ENCODE peak calls at places on chromosome 2, in six cellular contexts. F is body of pancreas, E is heart left ventricle, N is breast epithelium, I is lung, B is heart right ventricle. V is an unnamed sample.
A peak's percentile ranks its signal among the peaks of the same experiment; 100 is the strongest.

GRCh38 chr2:161237397-161238263 is 70.6 kb upstream of the PSMD14 start:
- DNase-seq in F (peak; percentile 31), E (peak; percentile 31), N (no peak), I (no peak), B (peak; percentile 52), V (peak; percentile 64)

GRCh38 chr2:50863218-50863617 is 168.7 kb downstream of the NRXN1 start:
- DNase-seq in F (no peak), E (no peak), N (no peak), I (no peak), B (no peak), V (no peak)

GRCh38 chr2:4763009-4763408 is 929.2 kb upstream of the SOX11 start:
- DNase-seq in F (peak; percentile 42), E (no peak), N (no peak), I (no peak), B (no peak), V (no peak)

GRCh38 chr2:99881901-99882591 is 260.3 kb downstream of the AFF3 start:
- DNase-seq in F (no peak), E (no peak), N (no peak), I (no peak), B (no peak), V (no peak)

GRCh38 chr2:7748717-7749415 is 831.7 kb downstream of the RNF144A start:
- DNase-seq in F (no peak), E (no peak), N (peak; percentile 84), I (no peak), B (no peak), V (no peak)

GRCh38 chr2:121346407-121346806 is 61.4 kb upstream of the TFCP2L1 start:
- DNase-seq in F (no peak), E (no peak), N (no peak), I (no peak), B (no peak), V (no peak)

GRCh38 chr2:212033888-212034287 is 504.7 kb downstream of the ERBB4 start:
- DNase-seq in F (no peak), E (no peak), N (no peak), I (no peak), B (no peak), V (no peak)

GRCh38 chr2:197777823-197778407 is 7.2 kb downstream of the BOLL start:
- DNase-seq in F (no peak), E (no peak), N (no peak), I (no peak), B (no peak), V (no peak)

GRCh38 chr2:24122-24521 is 22.2 kb downstream of the FAM110C start:
- DNase-seq in F (peak; percentile 33), E (no peak), N (no peak), I (no peak), B (no peak), V (no peak)

GRCh38 chr2:197165020-197165419 is 145.6 kb downstream of the ANKRD44 start:
- DNase-seq in F (no peak), E (no peak), N (no peak), I (no peak), B (no peak), V (no peak)

GRCh38 chr2:44635725-44636124 is 274.0 kb downstream of the CAMKMT start:
- DNase-seq in F (no peak), E (no peak), N (no peak), I (no peak), B (no peak), V (no peak)

GRCh38 chr2:216849987-216850386 is 9.9 kb downstream of the TNP1 start:
- DNase-seq in F (peak; percentile 58), E (peak; percentile 68), N (no peak), I (no peak), B (peak; percentile 75), V (peak; percentile 68)

GRCh38 chr2:25041307-25041927 is 459 bp upstream of the EFR3B start:
- DNase-seq in F (peak; percentile 69), E (peak; percentile 59), N (peak; percentile 61), I (peak; percentile 75), B (peak; percentile 54), V (peak; percentile 47)

GRCh38 chr2:47592381-47592780 is 189.4 kb downstream of the MSH2 start:
- DNase-seq in F (no peak), E (no peak), N (no peak), I (no peak), B (no peak), V (no peak)

GRCh38 chr2:212157011-212157410 is 381.6 kb downstream of the ERBB4 start:
- DNase-seq in F (no peak), E (no peak), N (no peak), I (no peak), B (no peak), V (no peak)

GRCh38 chr2:22487541-22487940 is 897.4 kb upstream of the KLHL29 start:
- DNase-seq in F (no peak), E (no peak), N (no peak), I (no peak), B (no peak), V (no peak)

GRCh38 chr2:47112665-47113435 is 42.3 kb downstream of the STPG4 start:
- DNase-seq in F (no peak), E (no peak), N (no peak), I (no peak), B (no peak), V (no peak)

GRCh38 chr2:212940816-212941215 is 210.6 kb downstream of the IKZF2 start:
- DNase-seq in F (peak; percentile 62), E (peak; percentile 16), N (no peak), I (peak; percentile 44), B (no peak), V (peak; percentile 15)

GRCh38 chr2:71243548-71244301 is 16.8 kb upstream of the PAIP2B start:
- DNase-seq in F (no peak), E (peak; percentile 68), N (no peak), I (no peak), B (peak; percentile 54), V (peak; percentile 68)

GRCh38 chr2:8539743-8540551 is 141.9 kb upstream of the ID2 start:
- DNase-seq in F (no peak), E (peak; percentile 42), N (peak; percentile 91), I (no peak), B (no peak), V (peak; percentile 37)

GRCh38 chr2:236568068-236568921 is 1.3 kb upstream of the ACKR3 start:
- DNase-seq in F (peak; percentile 57), E (peak; percentile 66), N (peak; percentile 55), I (peak; percentile 43), B (peak; percentile 71), V (peak; percentile 69)

GRCh38 chr2:236571161-236571560 is 1.5 kb downstream of the ACKR3 start:
- DNase-seq in F (no peak), E (no peak), N (no peak), I (no peak), B (no peak), V (no peak)

GRCh38 chr2:236570081-236570979 is 705 bp downstream of the ACKR3 start:
- DNase-seq in F (no peak), E (no peak), N (no peak), I (no peak), B (no peak), V (no peak)

GRCh38 chr2:236568922-236569592 is 568 bp upstream of the ACKR3 start:
- DNase-seq in F (no peak), E (no peak), N (no peak), I (no peak), B (no peak), V (no peak)

GRCh38 chr2:236569593-236569973 is at the start of gene ACKR3:
- DNase-seq in F (peak; percentile 83), E (peak; percentile 84), N (no peak), I (peak; percentile 70), B (peak; percentile 75), V (peak; percentile 75)
- TF ChIP-seq CTCF in F (peak; percentile 22), E (peak; percentile 57), N (peak; percentile 19), I (peak; percentile 63), B (peak; percentile 65), V (peak; percentile 56)

GRCh38 chr2:88125924-88126771 is 1.7 kb downstream of the FABP1 start:
- DNase-seq in F (no peak), E (no peak), N (no peak), I (no peak), B (no peak), V (no peak)

GRCh38 chr2:88128654-88129312 is 921 bp upstream of the FABP1 start:
- DNase-seq in F (no peak), E (no peak), N (no peak), I (no peak), B (no peak), V (no peak)

GRCh38 chr2:88126772-88127637 is 857 bp downstream of the FABP1 start:
- DNase-seq in F (no peak), E (no peak), N (no peak), I (no peak), B (no peak), V (no peak)

GRCh38 chr2:88127888-88128653 is at the start of gene FABP1:
- DNase-seq in F (no peak), E (no peak), N (no peak), I (no peak), B (no peak), V (no peak)

GRCh38 chr2:88127638-88127887 is 299 bp downstream of the FABP1 start:
- DNase-seq in F (no peak), E (no peak), N (no peak), I (no peak), B (no peak), V (no peak)
- H3K27me3 ChIP-seq in F (no peaks in the 10 kb centered on the region), E (no peaks in the 10 kb centered on the region), N (no peaks in the 10 kb centered on the region), I (no peaks in the 10 kb centered on the region), B (no peaks in the 10 kb centered on the region), V (peaks cover 38% of the 10 kb centered on the region)

GRCh38 chr2:158104903-158105302 is 3.2 kb downstream of the UPP2 start:
- DNase-seq in F (no peak), E (no peak), N (no peak), I (no peak), B (no peak), V (no peak)

GRCh38 chr2:158102446-158102845 is 770 bp downstream of the UPP2 start:
- DNase-seq in F (no peak), E (no peak), N (no peak), I (no peak), B (no peak), V (no peak)

GRCh38 chr2:158100411-158100810 is 1.3 kb upstream of the UPP2 start:
- DNase-seq in F (no peak), E (no peak), N (no peak), I (no peak), B (no peak), V (no peak)

GRCh38 chr2:158101384-158101926 is at the start of gene UPP2:
- DNase-seq in F (no peak), E (no peak), N (no peak), I (no peak), B (no peak), V (no peak)

DNA sequence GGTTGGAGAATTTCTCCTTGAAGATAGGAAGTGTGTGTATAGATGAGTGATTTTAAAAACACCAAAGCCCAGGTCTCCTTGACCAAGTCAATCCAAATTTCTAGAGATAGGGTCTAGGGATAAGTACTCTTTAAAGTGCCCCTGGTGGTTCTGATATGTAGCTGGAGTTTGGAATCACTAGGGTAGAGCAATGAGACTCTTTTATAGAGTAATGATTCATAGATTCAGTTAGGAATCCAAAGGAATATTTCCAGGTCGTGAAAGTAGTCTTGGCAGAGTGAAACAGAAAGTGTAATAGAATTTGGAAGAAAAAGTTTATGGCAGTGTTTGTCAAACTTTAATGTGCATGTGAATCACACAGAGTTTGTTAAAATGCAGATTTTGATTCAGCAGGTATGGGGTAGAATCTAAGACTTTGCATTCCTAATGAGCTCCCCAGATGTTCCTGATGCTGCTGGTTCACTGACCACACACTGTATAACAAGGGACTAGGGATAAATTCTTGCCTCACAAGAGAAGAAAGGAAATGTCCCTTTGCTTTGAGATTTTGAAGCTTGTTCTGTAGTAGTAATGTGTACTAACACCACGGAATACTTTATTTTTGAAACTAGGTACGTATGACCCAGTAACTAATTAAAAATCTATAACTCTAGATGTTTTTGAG is 1.8 kb downstream of the UPP2 start:
- DNase-seq in F (no peak), E (no peak), N (no peak), I (no peak), B (no peak), V (no peak)
- H3K4me1 ChIP-seq in F (no peaks in the 10 kb centered on the region), E (no peaks in the 10 kb centered on the region), N (no peaks in the 10 kb centered on the region), I (no peaks in the 10 kb centered on the region), B (no peaks in the 10 kb centered on the region), V (no peaks in the 10 kb centered on the region)

GRCh38 chr2:149661844-149662243 is 74.3 kb upstream of the MMADHC start:
- DNase-seq in F (peak; percentile 32), E (no peak), N (no peak), I (peak; percentile 34), B (no peak), V (no peak)
- TF ChIP-seq CTCF in F (no peak), E (no peak), N (no peak), I (no peak), B (no peak), V (no peak)